ENCODE peak calls at places on chromosomes 3 and 15, in eight cellular contexts. V is RWPE1, Z is mucosa of descending colon, G is fibroblast of villous mesenchyme, J is ascending aorta, W is neural crest cell, R is cardiac fibroblast, B is body of pancreas. M is an unnamed sample.

GRCh38 chr15:83837946-83838571 is 184.1 kb downstream of the ADAMTSL3 start:
- DNase-seq in V (peak; percentile 26), Z (no peak), G (no peak), J (no peak), W (peak; percentile 48), R (peak; percentile 43), B (peak; percentile 62), M (peak; percentile 56)

GRCh38 chr3:45105855-45106655 is 40.1 kb downstream of the CDCP1 start:
- DNase-seq in V (no peak), Z (no peak), G (peak; percentile 98), J (no peak), W (no peak), R (peak; percentile 59), B (no peak), M (no peak)

GRCh38 chr3:120025520-120025919 is 68.7 kb downstream of the GSK3B start:
- DNase-seq in V (no peak), Z (no peak), G (no peak), J (no peak), W (no peak), R (no peak), B (no peak), M (no peak)

GRCh38 chr15:48868549-48868948 is 9.4 kb upstream of the EID1 start:
- DNase-seq in V (peak; percentile 90), Z (no peak), G (peak; percentile 93), J (no peak), W (no peak), R (peak; percentile 74), B (no peak), M (no peak)

GRCh38 chr3:54309601-54310000 is 187.2 kb downstream of the CACNA2D3 start:
- DNase-seq in V (no peak), Z (no peak), G (no peak), J (no peak), W (no peak), R (no peak), B (no peak), M (no peak)

GRCh38 chr3:69130689-69131088 is 8.3 kb upstream of the LMOD3 start:
- DNase-seq in V (no peak), Z (no peak), G (no peak), J (no peak), W (no peak), R (no peak), B (no peak), M (no peak)

GRCh38 chr3:149234671-149235245 is 13.1 kb upstream of the CP start:
- DNase-seq in V (no peak), Z (no peak), G (no peak), J (no peak), W (no peak), R (no peak), B (no peak), M (no peak)

GRCh38 chr3:55147406-55147805 is 219.5 kb upstream of the LRTM1 start:
- DNase-seq in V (no peak), Z (no peak), G (no peak), J (no peak), W (no peak), R (no peak), B (no peak), M (no peak)

GRCh38 chr3:50356553-50356952 is 2.8 kb downstream of the TMEM115 start:
- DNase-seq in V (no peak), Z (peak; percentile 78), G (peak; percentile 30), J (no peak), W (no peak), R (peak; percentile 44), B (peak; percentile 68), M (no peak)

GRCh38 chr15:91939432-91939831 is 85.9 kb downstream of the SLCO3A1 start:
- DNase-seq in V (no peak), Z (no peak), G (no peak), J (no peak), W (no peak), R (no peak), B (no peak), M (no peak)

GRCh38 chr15:35043380-35044095 is 41.6 kb downstream of the NANOGP8 start:
- DNase-seq in V (no peak), Z (no peak), G (no peak), J (no peak), W (no peak), R (no peak), B (no peak), M (no peak)

GRCh38 chr3:189834462-189834861 is 203.3 kb downstream of the TP63 start:
- DNase-seq in V (no peak), Z (no peak), G (no peak), J (no peak), W (no peak), R (no peak), B (no peak), M (no peak)

GRCh38 chr3:13338996-13339395 is 81.1 kb downstream of the NUP210 start:
- DNase-seq in V (no peak), Z (no peak), G (no peak), J (no peak), W (no peak), R (no peak), B (no peak), M (no peak)

GRCh38 chr3:4829031-4829394 is 150.2 kb upstream of the BHLHE40 start:
- DNase-seq in V (no peak), Z (no peak), G (peak; percentile 64), J (no peak), W (no peak), R (no peak), B (no peak), M (no peak)

GRCh38 chr15:36888018-36888992 is 212.0 kb downstream of the MEIS2 start:
- DNase-seq in V (no peak), Z (no peak), G (no peak), J (no peak), W (no peak), R (peak; percentile 58), B (no peak), M (no peak)

GRCh38 chr15:70539912-70540520 is 223.3 kb downstream of the UACA start:
- DNase-seq in V (no peak), Z (no peak), G (no peak), J (peak; percentile 25), W (no peak), R (no peak), B (no peak), M (no peak)

GRCh38 chr3:13869944-13870343 is 9.9 kb downstream of the WNT7A start:
- DNase-seq in V (no peak), Z (no peak), G (no peak), J (no peak), W (no peak), R (no peak), B (no peak), M (no peak)

GRCh38 chr3:71991051-71991450 is 206.1 kb upstream of the PROK2 start:
- DNase-seq in V (no peak), Z (no peak), G (no peak), J (no peak), W (no peak), R (no peak), B (no peak), M (no peak)

GRCh38 chr15:85404922-85405293 is 24.5 kb downstream of the AKAP13 start:
- DNase-seq in V (no peak), Z (no peak), G (peak; percentile 45), J (no peak), W (no peak), R (peak; percentile 35), B (no peak), M (no peak)

GRCh38 chr15:78508272-78508671 is 895 bp downstream of the HYKK start:
- DNase-seq in V (peak; percentile 6), Z (no peak), G (no peak), J (no peak), W (no peak), R (no peak), B (no peak), M (no peak)

GRCh38 chr15:76553102-76553501 is 216.5 kb downstream of the ISL2 start:
- DNase-seq in V (no peak), Z (no peak), G (no peak), J (no peak), W (no peak), R (no peak), B (no peak), M (no peak)

GRCh38 chr3:126792998-126793397 is 89.0 kb downstream of the CHCHD6 start:
- DNase-seq in V (no peak), Z (no peak), G (no peak), J (no peak), W (no peak), R (no peak), B (no peak), M (no peak)
- TF ChIP-seq CTCF in V (no peak), Z (no peak), G (no peak), J (no peak), W (no peak), R (no peak), B (no peak), M (no peak)

GRCh38 chr3:27533718-27534578 is 49.8 kb upstream of the SLC4A7 start:
- DNase-seq in V (peak; percentile 90), Z (peak; percentile 35), G (peak; percentile 94), J (peak; percentile 95), W (no peak), R (peak; percentile 95), B (peak; percentile 38), M (peak; percentile 39)
- TF ChIP-seq CTCF in V (no peak), Z (no peak), G (peak; percentile 64), J (peak; percentile 68), W (peak; percentile 29), R (peak; percentile 72), B (no peak), M (peak; percentile 29)

DNA sequence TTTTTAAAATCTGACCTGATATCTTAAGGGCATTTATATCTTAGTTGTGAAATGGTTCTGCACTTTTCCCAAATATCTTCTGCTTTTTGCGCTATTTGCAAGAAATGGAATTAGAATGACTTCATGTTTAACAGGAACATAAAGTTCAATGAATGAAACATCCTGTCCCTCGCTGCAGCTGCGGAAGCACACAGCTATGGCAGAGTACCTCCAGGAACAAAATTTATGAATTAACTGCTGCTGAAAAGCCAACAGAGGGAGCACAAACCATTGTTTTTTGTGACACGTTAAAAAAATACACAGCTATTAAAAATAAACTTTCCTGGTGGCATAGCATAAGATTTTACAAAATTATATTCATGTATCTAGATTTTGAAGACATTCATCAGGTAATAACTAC is 404.4 kb upstream of the MDFIC2 start:
- DNase-seq in V (no peak), Z (no peak), G (peak; percentile 30), J (no peak), W (no peak), R (peak; percentile 71), B (peak; percentile 20), M (no peak)
- TF ChIP-seq CTCF in V (peak; percentile 17), Z (no peak), G (peak; percentile 38), J (peak; percentile 52), W (peak; percentile 45), R (peak; percentile 56), B (no peak), M (no peak)

DNA sequence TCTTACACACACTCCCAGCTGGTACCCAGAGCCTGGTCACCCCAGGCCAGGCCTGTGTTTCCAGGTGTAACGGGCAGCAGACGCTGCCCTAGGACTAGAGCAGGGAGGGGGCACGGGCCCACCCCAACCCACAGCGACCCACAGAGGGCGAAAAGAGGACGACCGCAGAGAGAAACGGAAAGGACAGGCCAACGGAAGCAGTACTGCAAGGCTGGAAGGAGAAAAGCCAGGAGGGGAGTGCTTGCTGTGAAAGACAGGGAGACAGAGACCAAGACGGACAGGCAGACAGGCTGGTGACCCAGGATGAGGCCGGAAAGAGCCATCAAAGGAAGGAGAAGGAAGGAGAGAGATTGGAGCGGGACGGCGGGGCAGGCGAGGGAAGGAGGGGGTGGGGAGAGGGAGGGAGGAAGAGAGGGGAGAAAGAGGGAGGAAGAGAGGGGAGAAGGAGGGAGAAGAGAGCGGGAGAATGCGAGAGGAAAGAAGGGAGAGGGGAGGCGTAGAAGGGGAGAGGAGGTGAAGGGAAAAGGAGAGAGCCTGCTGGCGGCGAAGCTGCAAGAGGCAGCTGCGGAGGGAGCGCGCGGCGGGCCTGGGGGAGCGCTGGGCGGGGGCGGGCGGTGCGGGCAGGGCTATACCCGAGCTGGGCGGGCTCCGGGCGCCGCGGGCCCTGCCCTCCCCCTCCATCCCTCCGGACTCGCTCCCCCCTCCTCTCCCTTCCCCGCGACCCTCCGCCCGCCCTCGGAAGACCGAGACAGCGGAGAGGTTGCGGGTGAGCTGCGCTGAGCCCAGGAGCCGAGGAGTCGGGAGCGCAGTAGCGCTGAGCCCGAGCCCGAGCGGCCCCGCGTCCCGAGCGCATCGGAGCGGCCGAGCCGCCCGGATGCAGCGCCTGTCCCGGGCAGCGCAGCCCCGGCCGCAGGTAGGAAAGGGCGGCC is at the start of gene SLC6A1:
- DNase-seq in V (no peak), Z (no peak), G (no peak), J (no peak), W (no peak), R (peak; percentile 9), B (peak; percentile 6), M (peak; percentile 51)
- TF ChIP-seq CTCF in V (no peak), Z (no peak), G (peak; percentile 8), J (no peak), W (peak; percentile 24), R (no peak), B (no peak), M (no peak)

M was measured in endothelial cell.